ENCODE peak calls at places on chromosomes 13 and 19, in eight cellular contexts. One of them, this sample, is unnamed.

GRCh38 chr19:3404324-3405260 is 38.2 kb downstream of the NFIC start:
- DNase-seq in thyroid gland: peak; percentile 88
- DNase-seq in IMR-90: peak; percentile 93
- DNase-seq in ovary: peak; percentile 91
- DNase-seq in heart left ventricle: peak; percentile 92
- DNase-seq in tibial nerve: peak; percentile 79
- DNase-seq in lower leg skin: peak; percentile 79
- DNase-seq in GM12878: no peak
- DNase-seq in this sample: no peak

GRCh38 chr13:97004886-97005285 is 10.6 kb upstream of the OXGR1 start:
- DNase-seq in thyroid gland: no peak
- DNase-seq in IMR-90: no peak
- DNase-seq in ovary: no peak
- DNase-seq in heart left ventricle: no peak
- DNase-seq in tibial nerve: no peak
- DNase-seq in lower leg skin: no peak
- DNase-seq in GM12878: no peak
- DNase-seq in this sample: no peak

GRCh38 chr19:35009424-35010415 is 9.6 kb downstream of the GRAMD1A start:
- DNase-seq in thyroid gland: no peak
- DNase-seq in IMR-90: no peak
- DNase-seq in ovary: no peak
- DNase-seq in heart left ventricle: no peak
- DNase-seq in tibial nerve: no peak
- DNase-seq in lower leg skin: no peak
- DNase-seq in GM12878: no peak
- DNase-seq in this sample: no peak

GRCh38 chr13:74187564-74187963 is 53.4 kb upstream of the KLF12 start:
- DNase-seq in thyroid gland: no peak
- DNase-seq in IMR-90: peak; percentile 42
- DNase-seq in ovary: no peak
- DNase-seq in heart left ventricle: no peak
- DNase-seq in tibial nerve: no peak
- DNase-seq in lower leg skin: no peak
- DNase-seq in GM12878: no peak
- DNase-seq in this sample: no peak

GRCh38 chr13:112509190-112509589 is 78.8 kb downstream of the TUBGCP3 start:
- DNase-seq in thyroid gland: peak; percentile 32
- DNase-seq in IMR-90: no peak
- DNase-seq in ovary: no peak
- DNase-seq in heart left ventricle: no peak
- DNase-seq in tibial nerve: no peak
- DNase-seq in lower leg skin: no peak
- DNase-seq in GM12878: no peak
- DNase-seq in this sample: no peak

GRCh38 chr19:33273881-33274662 is 28.3 kb downstream of the CEBPA start:
- DNase-seq in thyroid gland: no peak
- DNase-seq in IMR-90: peak; percentile 84
- DNase-seq in ovary: peak; percentile 29
- DNase-seq in heart left ventricle: no peak
- DNase-seq in tibial nerve: no peak
- DNase-seq in lower leg skin: no peak
- DNase-seq in GM12878: no peak
- DNase-seq in this sample: no peak

GRCh38 chr13:26977541-26977940 is 194.1 kb downstream of the USP12 start:
- DNase-seq in thyroid gland: no peak
- DNase-seq in IMR-90: peak; percentile 49
- DNase-seq in ovary: no peak
- DNase-seq in heart left ventricle: no peak
- DNase-seq in tibial nerve: no peak
- DNase-seq in lower leg skin: no peak
- DNase-seq in GM12878: no peak
- DNase-seq in this sample: no peak

GRCh38 chr19:33194884-33195710 is 967 bp downstream of the LRP3 start:
- DNase-seq in thyroid gland: peak; percentile 36
- DNase-seq in IMR-90: peak; percentile 48
- DNase-seq in ovary: peak; percentile 81
- DNase-seq in heart left ventricle: peak; percentile 65
- DNase-seq in tibial nerve: no peak
- DNase-seq in lower leg skin: no peak
- DNase-seq in GM12878: no peak
- DNase-seq in this sample: no peak

GRCh38 chr13:93304868-93305613 is 78.4 kb downstream of the GPC6 start:
- DNase-seq in thyroid gland: no peak
- DNase-seq in IMR-90: no peak
- DNase-seq in ovary: no peak
- DNase-seq in heart left ventricle: no peak
- DNase-seq in tibial nerve: no peak
- DNase-seq in lower leg skin: no peak
- DNase-seq in GM12878: no peak
- DNase-seq in this sample: no peak

GRCh38 chr19:51668167-51668566 is 21.5 kb upstream of the SIGLEC14 start:
- DNase-seq in thyroid gland: no peak
- DNase-seq in IMR-90: no peak
- DNase-seq in ovary: no peak
- DNase-seq in heart left ventricle: no peak
- DNase-seq in tibial nerve: no peak
- DNase-seq in lower leg skin: no peak
- DNase-seq in GM12878: no peak
- DNase-seq in this sample: no peak

GRCh38 chr13:98717256-98717655 is 35.2 kb downstream of the SLC15A1 start:
- DNase-seq in thyroid gland: no peak
- DNase-seq in IMR-90: no peak
- DNase-seq in ovary: no peak
- DNase-seq in heart left ventricle: no peak
- DNase-seq in tibial nerve: no peak
- DNase-seq in lower leg skin: no peak
- DNase-seq in GM12878: no peak
- DNase-seq in this sample: no peak

GRCh38 chr19:8635422-8635821 is 5.0 kb downstream of the NFILZ start:
- DNase-seq in thyroid gland: no peak
- DNase-seq in IMR-90: peak; percentile 16
- DNase-seq in ovary: no peak
- DNase-seq in heart left ventricle: no peak
- DNase-seq in tibial nerve: no peak
- DNase-seq in lower leg skin: no peak
- DNase-seq in GM12878: no peak
- DNase-seq in this sample: no peak

GRCh38 chr13:46008631-46009030 is 43.9 kb downstream of the ZC3H13 start:
- DNase-seq in thyroid gland: no peak
- DNase-seq in IMR-90: no peak
- DNase-seq in ovary: no peak
- DNase-seq in heart left ventricle: no peak
- DNase-seq in tibial nerve: no peak
- DNase-seq in lower leg skin: no peak
- DNase-seq in GM12878: no peak
- DNase-seq in this sample: no peak

GRCh38 chr13:77507931-77508776 is 27.4 kb upstream of the SCEL start:
- DNase-seq in thyroid gland: no peak
- DNase-seq in IMR-90: peak; percentile 49
- DNase-seq in ovary: no peak
- DNase-seq in heart left ventricle: no peak
- DNase-seq in tibial nerve: no peak
- DNase-seq in lower leg skin: no peak
- DNase-seq in GM12878: no peak
- DNase-seq in this sample: no peak

GRCh38 chr19:30049226-30049625 is 107.2 kb downstream of the URI1 start:
- DNase-seq in thyroid gland: no peak
- DNase-seq in IMR-90: no peak
- DNase-seq in ovary: no peak
- DNase-seq in heart left ventricle: no peak
- DNase-seq in tibial nerve: no peak
- DNase-seq in lower leg skin: no peak
- DNase-seq in GM12878: no peak
- DNase-seq in this sample: no peak

GRCh38 chr13:20843177-20843576 is 59.4 kb downstream of the XPO4 start:
- DNase-seq in thyroid gland: no peak
- DNase-seq in IMR-90: peak; percentile 18
- DNase-seq in ovary: no peak
- DNase-seq in heart left ventricle: no peak
- DNase-seq in tibial nerve: no peak
- DNase-seq in lower leg skin: no peak
- DNase-seq in GM12878: no peak
- DNase-seq in this sample: no peak

GRCh38 chr13:20840590-20840989 is 62.0 kb downstream of the XPO4 start:
- DNase-seq in thyroid gland: no peak
- DNase-seq in IMR-90: no peak
- DNase-seq in ovary: no peak
- DNase-seq in heart left ventricle: no peak
- DNase-seq in tibial nerve: no peak
- DNase-seq in lower leg skin: no peak
- DNase-seq in GM12878: no peak
- DNase-seq in this sample: no peak
- H3K4me3 ChIP-seq in thyroid gland: no peak overlapping the region
- H3K4me3 ChIP-seq in IMR-90: no peak overlapping the region
- H3K4me3 ChIP-seq in ovary: no peak overlapping the region
- H3K4me3 ChIP-seq in heart left ventricle: no peak overlapping the region
- H3K4me3 ChIP-seq in tibial nerve: no peak overlapping the region
- H3K4me3 ChIP-seq in lower leg skin: no peak overlapping the region
- H3K4me3 ChIP-seq in GM12878: no peak overlapping the region
- H3K4me3 ChIP-seq in this sample: no peak overlapping the region

GRCh38 chr19:13796301-13797057 is 1.2 kb downstream of the ZSWIM4 start:
- DNase-seq in thyroid gland: peak; percentile 75
- DNase-seq in IMR-90: peak; percentile 98
- DNase-seq in ovary: peak; percentile 68
- DNase-seq in heart left ventricle: peak; percentile 84
- DNase-seq in tibial nerve: peak; percentile 46
- DNase-seq in lower leg skin: peak; percentile 60
- DNase-seq in GM12878: no peak
- DNase-seq in this sample: no peak
- TF ChIP-seq POLR2A in thyroid gland: no peak
- TF ChIP-seq POLR2A in IMR-90: peak; percentile 83
- TF ChIP-seq POLR2A in ovary: peak; percentile 8
- TF ChIP-seq POLR2A in heart left ventricle: no peak
- TF ChIP-seq POLR2A in tibial nerve: no peak
- TF ChIP-seq POLR2A in lower leg skin: no peak
- TF ChIP-seq POLR2A in GM12878: no peak
- TF ChIP-seq POLR2A in this sample: no peak

GRCh38 chr19:17687857-17688784 is at the start of gene UNC13A:
- DNase-seq in thyroid gland: peak; percentile 39
- DNase-seq in IMR-90: peak; percentile 29
- DNase-seq in ovary: peak; percentile 74
- DNase-seq in heart left ventricle: peak; percentile 73
- DNase-seq in tibial nerve: no peak
- DNase-seq in lower leg skin: no peak
- DNase-seq in GM12878: no peak
- DNase-seq in this sample: no peak

GRCh38 chr19:17686592-17687042 is 1.5 kb downstream of the UNC13A start:
- DNase-seq in thyroid gland: no peak
- DNase-seq in IMR-90: no peak
- DNase-seq in ovary: no peak
- DNase-seq in heart left ventricle: no peak
- DNase-seq in tibial nerve: no peak
- DNase-seq in lower leg skin: no peak
- DNase-seq in GM12878: no peak
- DNase-seq in this sample: no peak

GRCh38 chr19:17687141-17687856 is 855 bp downstream of the UNC13A start:
- DNase-seq in thyroid gland: no peak
- DNase-seq in IMR-90: no peak
- DNase-seq in ovary: no peak
- DNase-seq in heart left ventricle: no peak
- DNase-seq in tibial nerve: no peak
- DNase-seq in lower leg skin: no peak
- DNase-seq in GM12878: no peak
- DNase-seq in this sample: no peak

GRCh38 chr19:17686027-17686511 is 2.1 kb downstream of the UNC13A start:
- DNase-seq in thyroid gland: no peak
- DNase-seq in IMR-90: no peak
- DNase-seq in ovary: no peak
- DNase-seq in heart left ventricle: no peak
- DNase-seq in tibial nerve: no peak
- DNase-seq in lower leg skin: no peak
- DNase-seq in GM12878: no peak
- DNase-seq in this sample: no peak

GRCh38 chr19:17688853-17689595 is 870 bp upstream of the UNC13A start:
- DNase-seq in thyroid gland: no peak
- DNase-seq in IMR-90: no peak
- DNase-seq in ovary: no peak
- DNase-seq in heart left ventricle: no peak
- DNase-seq in tibial nerve: no peak
- DNase-seq in lower leg skin: no peak
- DNase-seq in GM12878: no peak
- DNase-seq in this sample: no peak
- H3K4me3 ChIP-seq in thyroid gland: no peak overlapping the region
- H3K4me3 ChIP-seq in IMR-90: no peak overlapping the region
- H3K4me3 ChIP-seq in ovary: no peak overlapping the region
- H3K4me3 ChIP-seq in heart left ventricle: no peak overlapping the region
- H3K4me3 ChIP-seq in tibial nerve: no peak overlapping the region
- H3K4me3 ChIP-seq in lower leg skin: no peak overlapping the region
- H3K4me3 ChIP-seq in GM12878: no peak overlapping the region
- H3K4me3 ChIP-seq in this sample: no peak overlapping the region

DNA sequence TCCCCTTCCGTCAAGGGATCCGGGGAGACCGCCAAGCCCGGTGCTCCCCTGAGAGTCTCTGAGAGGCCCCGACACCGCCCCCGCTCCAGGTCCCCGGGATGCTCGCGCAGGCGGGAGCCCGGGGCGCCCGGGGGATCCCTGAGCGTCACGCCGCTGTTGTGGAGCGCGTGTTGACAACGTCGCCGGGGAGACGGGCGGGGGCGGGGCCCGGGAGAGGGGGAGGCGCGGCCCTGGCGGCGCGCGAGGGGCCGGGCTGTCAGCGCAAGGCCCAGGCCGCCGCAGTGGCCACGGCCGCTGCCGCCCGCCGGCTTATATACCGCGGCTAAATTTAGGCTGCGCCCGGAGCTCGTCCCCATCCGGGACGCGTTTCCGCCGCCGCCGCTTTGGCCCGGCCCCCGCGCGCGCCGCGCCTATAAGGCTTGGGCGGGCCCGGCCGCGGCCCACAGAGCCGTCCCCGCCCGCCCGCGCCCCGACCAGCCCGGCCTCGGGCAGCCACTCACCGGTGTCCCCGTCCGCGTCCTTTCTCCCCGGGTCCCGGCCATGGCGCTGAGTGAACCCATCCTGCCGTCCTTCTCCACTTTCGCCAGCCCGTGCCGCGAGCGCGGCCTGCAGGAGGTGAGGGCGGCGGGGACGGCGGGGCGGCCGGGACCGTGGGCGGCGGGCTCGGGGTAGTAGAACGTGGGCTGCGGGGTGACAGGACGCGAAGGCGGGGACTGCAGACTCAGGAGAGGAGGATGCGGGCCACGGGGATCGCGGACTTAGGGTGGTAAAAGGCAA is at the start of gene KLF2:
- DNase-seq in thyroid gland: peak; percentile 85
- DNase-seq in IMR-90: peak; percentile 90
- DNase-seq in ovary: peak; percentile 96
- DNase-seq in heart left ventricle: peak; percentile 97
- DNase-seq in tibial nerve: peak; percentile 91
- DNase-seq in lower leg skin: peak; percentile 89
- DNase-seq in GM12878: no peak
- DNase-seq in this sample: no peak
- TF ChIP-seq POLR2A in thyroid gland: peak; percentile 94
- TF ChIP-seq POLR2A in IMR-90: peak; percentile 99
- TF ChIP-seq POLR2A in ovary: peak; percentile 92
- TF ChIP-seq POLR2A in heart left ventricle: peak; percentile 98
- TF ChIP-seq POLR2A in tibial nerve: peak; percentile 83
- TF ChIP-seq POLR2A in lower leg skin: no peak
- TF ChIP-seq POLR2A in GM12878: peak; percentile 93
- TF ChIP-seq POLR2A in this sample: no peak

This sample was measured in vagina.